ENCODE peak calls at places on chromosomes 6 and 20, in six cellular contexts. J is aorta; R is HT-29; K is stimulated activated CD4-positive, alpha-beta T cell treated with anti-CD3 and anti-CD28 coated beads, Interleukin-1b, Interleukin-23, amount 100 ng/mL, for 1 hour; Z is HFFc6; U is psoas muscle. T is an unnamed sample.

GRCh38 chr6:62797190-62797589 is 414.1 kb upstream of the FKBP1C start:
- DNase-seq in J (no peak), R (no peak), K (no peak), Z (no peak), U (no peak), T (no peak)

GRCh38 chr6:33987531-33988021 is 158.3 kb downstream of the GRM4 start:
- DNase-seq in J (no peak), R (peak; percentile 28), K (no peak), Z (no peak), U (no peak), T (no peak)

GRCh38 chr20:61271273-61272221 is 19.5 kb downstream of the CDH4 start:
- DNase-seq in J (no peak), R (no peak), K (no peak), Z (no peak), U (no peak), T (no peak)

GRCh38 chr20:58985656-58986055 is 4.6 kb downstream of the NELFCD start:
- DNase-seq in J (peak; percentile 25), R (no peak), K (no peak), Z (no peak), U (peak; percentile 47), T (peak; percentile 34)

GRCh38 chr6:35086282-35086632 is 54.9 kb downstream of the TCP11 start:
- DNase-seq in J (no peak), R (no peak), K (no peak), Z (no peak), U (no peak), T (no peak)

GRCh38 chr6:68054776-68055175 is 580.3 kb upstream of the ADGRB3 start:
- DNase-seq in J (no peak), R (no peak), K (no peak), Z (no peak), U (no peak), T (no peak)

GRCh38 chr20:20737158-20737557 is 24.7 kb upstream of the RALGAPA2 start:
- DNase-seq in J (no peak), R (no peak), K (no peak), Z (no peak), U (no peak), T (no peak)

GRCh38 chr6:106967936-106968555 is 6.5 kb downstream of the CD24 start:
- DNase-seq in J (no peak), R (no peak), K (no peak), Z (no peak), U (no peak), T (no peak)

GRCh38 chr20:46305973-46306360 is 2.3 kb downstream of the CDH22 start:
- DNase-seq in J (no peak), R (no peak), K (no peak), Z (no peak), U (no peak), T (no peak)

GRCh38 chr20:58995461-58996225 is 11.4 kb downstream of the CTSZ start:
- DNase-seq in J (peak; percentile 61), R (peak; percentile 47), K (no peak), Z (no peak), U (no peak), T (no peak)

GRCh38 chr6:148968636-148969270 is 221.9 kb downstream of the UST start:
- DNase-seq in J (no peak), R (no peak), K (no peak), Z (peak; percentile 40), U (no peak), T (no peak)

GRCh38 chr20:46438156-46438750 is 31.8 kb upstream of the ELMO2 start:
- DNase-seq in J (no peak), R (peak; percentile 67), K (no peak), Z (peak; percentile 48), U (no peak), T (no peak)

GRCh38 chr6:29758761-29759160 is 35.5 kb downstream of the HLA-F start:
- DNase-seq in J (no peak), R (no peak), K (no peak), Z (no peak), U (no peak), T (no peak)

GRCh38 chr6:111329882-111330633 is 153.0 kb downstream of the REV3L start:
- DNase-seq in J (no peak), R (no peak), K (no peak), Z (no peak), U (no peak), T (no peak)

GRCh38 chr6:44665683-44666082 is 278.2 kb downstream of the CDC5L start:
- DNase-seq in J (no peak), R (no peak), K (no peak), Z (no peak), U (no peak), T (peak; percentile 14)

GRCh38 chr6:44422534-44422933 is 35.0 kb downstream of the CDC5L start:
- DNase-seq in J (no peak), R (no peak), K (no peak), Z (no peak), U (no peak), T (no peak)

GRCh38 chr6:42239333-42239732 is 21.7 kb upstream of the MRPS10 start:
- DNase-seq in J (peak; percentile 21), R (no peak), K (no peak), Z (no peak), U (no peak), T (no peak)

GRCh38 chr6:93389192-93389591 is 30.2 kb downstream of the EPHA7 start:
- DNase-seq in J (no peak), R (no peak), K (no peak), Z (no peak), U (no peak), T (no peak)

GRCh38 chr20:51404297-51405060 is 138.0 kb downstream of the NFATC2 start:
- DNase-seq in J (no peak), R (no peak), K (peak; percentile 74), Z (no peak), U (no peak), T (no peak)

GRCh38 chr6:55694148-55694547 is 115.2 kb upstream of the HMGCLL1 start:
- DNase-seq in J (no peak), R (peak; percentile 7), K (no peak), Z (no peak), U (no peak), T (no peak)

GRCh38 chr6:143953922-143954321 is 54.1 kb downstream of the PLAGL1 start:
- DNase-seq in J (no peak), R (no peak), K (no peak), Z (no peak), U (no peak), T (no peak)